ENCODE peak calls at places on chromosomes 2 and 18, in seven cellular contexts. One of them, this sample, is unnamed. For H3K4me1, the result is how much of the 10 kb centered on the place peaks cover.

GRCh38 chr18:58687871-58688308 is 16.6 kb downstream of the MALT1 start:
- DNase-seq in left ventricle myocardium inferior: no peak
- DNase-seq in right cardiac atrium: no peak
- DNase-seq in GM12878: peak
- DNase-seq in K562: no peak
- DNase-seq in spleen: no peak
- DNase-seq in heart right ventricle: no peak
- DNase-seq in this sample: no peak

GRCh38 chr2:153477096-153477555 is 1.4 kb downstream of the RPRM start:
- DNase-seq in left ventricle myocardium inferior: no peak
- DNase-seq in right cardiac atrium: peak
- DNase-seq in GM12878: no peak
- DNase-seq in K562: no peak
- DNase-seq in spleen: no peak
- DNase-seq in heart right ventricle: peak
- DNase-seq in this sample: no peak

GRCh38 chr18:48777026-48777736 is 173.6 kb downstream of the SMAD7 start:
- DNase-seq in left ventricle myocardium inferior: peak
- DNase-seq in right cardiac atrium: peak
- DNase-seq in GM12878: no peak
- DNase-seq in K562: peak
- DNase-seq in spleen: peak
- DNase-seq in heart right ventricle: peak
- DNase-seq in this sample: peak

GRCh38 chr18:28120811-28121210 is 56.1 kb downstream of the CDH2 start:
- DNase-seq in left ventricle myocardium inferior: no peak
- DNase-seq in right cardiac atrium: no peak
- DNase-seq in GM12878: no peak
- DNase-seq in K562: no peak
- DNase-seq in spleen: no peak
- DNase-seq in heart right ventricle: no peak
- DNase-seq in this sample: no peak

GRCh38 chr2:167719410-167719809 is 528.0 kb downstream of the STK39 start:
- DNase-seq in left ventricle myocardium inferior: no peak
- DNase-seq in right cardiac atrium: no peak
- DNase-seq in GM12878: no peak
- DNase-seq in K562: no peak
- DNase-seq in spleen: no peak
- DNase-seq in heart right ventricle: no peak
- DNase-seq in this sample: no peak

GRCh38 chr2:144079808-144080207 is 440.1 kb downstream of the ZEB2 start:
- DNase-seq in left ventricle myocardium inferior: no peak
- DNase-seq in right cardiac atrium: no peak
- DNase-seq in GM12878: no peak
- DNase-seq in K562: no peak
- DNase-seq in spleen: no peak
- DNase-seq in heart right ventricle: no peak
- DNase-seq in this sample: no peak

GRCh38 chr18:35024965-35025364 is 16.2 kb upstream of the MAPRE2 start:
- DNase-seq in left ventricle myocardium inferior: peak
- DNase-seq in right cardiac atrium: peak
- DNase-seq in GM12878: no peak
- DNase-seq in K562: no peak
- DNase-seq in spleen: no peak
- DNase-seq in heart right ventricle: no peak
- DNase-seq in this sample: peak

GRCh38 chr2:180990337-180990736 is 9.9 kb downstream of the UBE2E3 start:
- DNase-seq in left ventricle myocardium inferior: no peak
- DNase-seq in right cardiac atrium: no peak
- DNase-seq in GM12878: no peak
- DNase-seq in K562: no peak
- DNase-seq in spleen: no peak
- DNase-seq in heart right ventricle: no peak
- DNase-seq in this sample: no peak

GRCh38 chr2:74425523-74425922 is 4.0 kb downstream of the WDR54 start:
- DNase-seq in left ventricle myocardium inferior: no peak
- DNase-seq in right cardiac atrium: no peak
- DNase-seq in GM12878: no peak
- DNase-seq in K562: no peak
- DNase-seq in spleen: no peak
- DNase-seq in heart right ventricle: no peak
- DNase-seq in this sample: no peak

GRCh38 chr2:159200498-159200897 is 86.0 kb downstream of the WDSUB1 start:
- DNase-seq in left ventricle myocardium inferior: no peak
- DNase-seq in right cardiac atrium: no peak
- DNase-seq in GM12878: no peak
- DNase-seq in K562: no peak
- DNase-seq in spleen: no peak
- DNase-seq in heart right ventricle: no peak
- DNase-seq in this sample: no peak

GRCh38 chr18:64037812-64038414 is 68.0 kb downstream of the SERPINB8 start:
- DNase-seq in left ventricle myocardium inferior: no peak
- DNase-seq in right cardiac atrium: no peak
- DNase-seq in GM12878: no peak
- DNase-seq in K562: peak
- DNase-seq in spleen: no peak
- DNase-seq in heart right ventricle: no peak
- DNase-seq in this sample: no peak

GRCh38 chr2:157747695-157748370 is 119.2 kb upstream of the ACVR1C start:
- DNase-seq in left ventricle myocardium inferior: peak
- DNase-seq in right cardiac atrium: peak
- DNase-seq in GM12878: peak
- DNase-seq in K562: no peak
- DNase-seq in spleen: no peak
- DNase-seq in heart right ventricle: no peak
- DNase-seq in this sample: peak

GRCh38 chr2:160628811-160629210 is 135.2 kb upstream of the RBMS1 start:
- DNase-seq in left ventricle myocardium inferior: no peak
- DNase-seq in right cardiac atrium: no peak
- DNase-seq in GM12878: no peak
- DNase-seq in K562: no peak
- DNase-seq in spleen: no peak
- DNase-seq in heart right ventricle: no peak
- DNase-seq in this sample: no peak

GRCh38 chr2:54329482-54330225 is 73.6 kb upstream of the TSPYL6 start:
- DNase-seq in left ventricle myocardium inferior: no peak
- DNase-seq in right cardiac atrium: no peak
- DNase-seq in GM12878: no peak
- DNase-seq in K562: no peak
- DNase-seq in spleen: no peak
- DNase-seq in heart right ventricle: no peak
- DNase-seq in this sample: no peak

GRCh38 chr2:60505861-60506260 is 47.6 kb downstream of the BCL11A start:
- DNase-seq in left ventricle myocardium inferior: no peak
- DNase-seq in right cardiac atrium: no peak
- DNase-seq in GM12878: no peak
- DNase-seq in K562: no peak
- DNase-seq in spleen: no peak
- DNase-seq in heart right ventricle: no peak
- DNase-seq in this sample: no peak

GRCh38 chr2:60500861-60501260 is 52.6 kb downstream of the BCL11A start:
- DNase-seq in left ventricle myocardium inferior: no peak
- DNase-seq in right cardiac atrium: no peak
- DNase-seq in GM12878: no peak
- DNase-seq in K562: no peak
- DNase-seq in spleen: no peak
- DNase-seq in heart right ventricle: no peak
- DNase-seq in this sample: no peak

GRCh38 chr2:60502123-60502522 is 51.3 kb downstream of the BCL11A start:
- DNase-seq in left ventricle myocardium inferior: no peak
- DNase-seq in right cardiac atrium: no peak
- DNase-seq in GM12878: no peak
- DNase-seq in K562: no peak
- DNase-seq in spleen: no peak
- DNase-seq in heart right ventricle: no peak
- DNase-seq in this sample: no peak

GRCh38 chr2:60505240-60505639 is 48.2 kb downstream of the BCL11A start:
- DNase-seq in left ventricle myocardium inferior: no peak
- DNase-seq in right cardiac atrium: no peak
- DNase-seq in GM12878: no peak
- DNase-seq in K562: no peak
- DNase-seq in spleen: no peak
- DNase-seq in heart right ventricle: no peak
- DNase-seq in this sample: no peak

DNA sequence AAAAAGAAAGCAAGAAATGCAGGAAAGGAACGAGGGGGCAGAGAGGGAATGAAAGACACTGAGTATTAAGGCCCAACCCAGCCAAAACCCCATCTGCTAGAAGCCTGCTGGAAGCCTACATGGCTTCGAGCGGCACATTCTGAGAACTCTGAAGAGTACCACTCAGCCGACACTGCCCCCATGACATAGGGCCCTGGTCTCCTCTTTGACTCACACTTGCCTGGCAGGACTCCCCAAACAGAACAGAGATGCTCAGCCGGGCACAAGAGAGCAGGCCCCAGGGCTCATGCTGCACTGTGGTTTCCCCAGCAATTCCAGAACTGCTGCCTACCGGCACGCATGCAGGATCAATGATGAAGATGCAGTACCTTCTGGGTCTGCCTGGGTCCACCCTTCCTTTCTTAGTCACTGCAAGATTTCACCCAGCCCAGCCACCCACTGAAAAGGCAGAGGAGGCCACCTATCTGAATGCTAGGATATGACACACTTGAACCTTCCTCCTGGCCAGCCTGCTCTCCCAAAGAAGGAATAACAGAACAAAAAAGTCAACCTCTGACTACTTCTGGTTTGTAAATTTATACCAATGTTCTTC is 49.4 kb downstream of the BCL11A start:
- DNase-seq in left ventricle myocardium inferior: no peak
- DNase-seq in right cardiac atrium: no peak
- DNase-seq in GM12878: no peak
- DNase-seq in K562: no peak
- DNase-seq in spleen: no peak
- DNase-seq in heart right ventricle: no peak
- DNase-seq in this sample: no peak
- H3K4me1 ChIP-seq in left ventricle myocardium inferior: half or more
- H3K4me1 ChIP-seq in right cardiac atrium: under half
- H3K4me1 ChIP-seq in GM12878: under half
- H3K4me1 ChIP-seq in K562: under half
- H3K4me1 ChIP-seq in spleen: half or more
- H3K4me1 ChIP-seq in heart right ventricle: under half
- H3K4me1 ChIP-seq in this sample: under half

GRCh38 chr2:45000341-45000901 is 8.8 kb downstream of the SIX2 start:
- DNase-seq in left ventricle myocardium inferior: no peak
- DNase-seq in right cardiac atrium: peak
- DNase-seq in GM12878: no peak
- DNase-seq in K562: no peak
- DNase-seq in spleen: no peak
- DNase-seq in heart right ventricle: peak
- DNase-seq in this sample: no peak

GRCh38 chr2:45000921-45001628 is 8.2 kb downstream of the SIX2 start:
- DNase-seq in left ventricle myocardium inferior: no peak
- DNase-seq in right cardiac atrium: no peak
- DNase-seq in GM12878: no peak
- DNase-seq in K562: no peak
- DNase-seq in spleen: no peak
- DNase-seq in heart right ventricle: no peak
- DNase-seq in this sample: peak

GRCh38 chr2:45003586-45004568 is 5.4 kb downstream of the SIX2 start:
- DNase-seq in left ventricle myocardium inferior: no peak
- DNase-seq in right cardiac atrium: no peak
- DNase-seq in GM12878: no peak
- DNase-seq in K562: no peak
- DNase-seq in spleen: no peak
- DNase-seq in heart right ventricle: no peak
- DNase-seq in this sample: no peak

GRCh38 chr2:45002661-45003210 is 6.5 kb downstream of the SIX2 start:
- DNase-seq in left ventricle myocardium inferior: no peak
- DNase-seq in right cardiac atrium: no peak
- DNase-seq in GM12878: no peak
- DNase-seq in K562: no peak
- DNase-seq in spleen: no peak
- DNase-seq in heart right ventricle: no peak
- DNase-seq in this sample: no peak

GRCh38 chr2:45001629-45002385 is 7.4 kb downstream of the SIX2 start:
- DNase-seq in left ventricle myocardium inferior: no peak
- DNase-seq in right cardiac atrium: no peak
- DNase-seq in GM12878: no peak
- DNase-seq in K562: no peak
- DNase-seq in spleen: no peak
- DNase-seq in heart right ventricle: no peak
- DNase-seq in this sample: no peak
- H3K4me3 ChIP-seq in left ventricle myocardium inferior: peak
- H3K4me3 ChIP-seq in right cardiac atrium: peak
- H3K4me3 ChIP-seq in GM12878: no peak
- H3K4me3 ChIP-seq in K562: no peak
- H3K4me3 ChIP-seq in spleen: no peak
- H3K4me3 ChIP-seq in heart right ventricle: peak
- H3K4me3 ChIP-seq in this sample: peak

DNA sequence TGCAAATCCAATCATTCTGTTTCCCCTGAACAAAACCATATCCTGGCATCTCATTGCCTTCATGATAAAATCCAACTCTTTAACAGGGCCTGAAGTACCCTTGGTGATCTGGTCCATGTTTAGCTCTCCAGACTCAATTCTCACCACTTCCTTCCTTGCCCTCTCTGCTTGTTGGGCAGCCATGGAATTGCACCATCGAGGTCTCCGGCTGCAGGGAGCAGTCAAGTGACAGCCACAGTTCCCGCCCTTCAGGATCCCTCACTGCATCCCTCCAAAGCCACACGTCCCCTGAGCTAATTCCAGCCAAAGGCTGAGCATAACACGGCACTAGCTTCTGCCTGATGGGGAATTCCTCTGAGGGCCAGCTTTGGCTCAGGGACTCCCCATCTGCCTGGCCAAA is 47.4 kb upstream of the SLC1A4 start:
- DNase-seq in left ventricle myocardium inferior: no peak
- DNase-seq in right cardiac atrium: no peak
- DNase-seq in GM12878: no peak
- DNase-seq in K562: no peak
- DNase-seq in spleen: no peak
- DNase-seq in heart right ventricle: no peak
- DNase-seq in this sample: no peak
- H3K4me1 ChIP-seq in left ventricle myocardium inferior: under half
- H3K4me1 ChIP-seq in right cardiac atrium: under half
- H3K4me1 ChIP-seq in GM12878: half or more
- H3K4me1 ChIP-seq in K562: under half
- H3K4me1 ChIP-seq in spleen: half or more
- H3K4me1 ChIP-seq in heart right ventricle: under half
- H3K4me1 ChIP-seq in this sample: under half

GRCh38 chr18:10074122-10074521 is 160.3 kb downstream of the VAPA start:
- DNase-seq in left ventricle myocardium inferior: no peak
- DNase-seq in right cardiac atrium: no peak
- DNase-seq in GM12878: no peak
- DNase-seq in K562: no peak
- DNase-seq in spleen: no peak
- DNase-seq in heart right ventricle: no peak
- DNase-seq in this sample: no peak
- H3K4me3 ChIP-seq in left ventricle myocardium inferior: no peak
- H3K4me3 ChIP-seq in right cardiac atrium: no peak
- H3K4me3 ChIP-seq in GM12878: no peak
- H3K4me3 ChIP-seq in K562: no peak
- H3K4me3 ChIP-seq in spleen: no peak
- H3K4me3 ChIP-seq in heart right ventricle: no peak
- H3K4me3 ChIP-seq in this sample: no peak